ENCODE peak calls at places on chromosome 18, in five cellular contexts. D is GM12878, Y is K562, H is HepG2, O is H1. J is an unnamed sample.
A peak's percentile ranks its signal among the peaks of the same experiment; 100 is the strongest.

GRCh38 chr18:55115606-55116005 is 156.3 kb upstream of the CCDC68 start:
- DNase-seq in D (no peak), Y (no peak), H (no peak), O (no peak), J (no peak)

GRCh38 chr18:22348521-22349316 is 69.0 kb downstream of the CTAGE1 start:
- DNase-seq in D (no peak), Y (no peak), H (no peak), O (peak; percentile 33), J (no peak)

GRCh38 chr18:74748809-74749208 is 151.1 kb downstream of the ZNF407 start:
- DNase-seq in D (no peak), Y (no peak), H (no peak), O (no peak), J (no peak)

GRCh38 chr18:32405588-32405987 is 65.1 kb downstream of the GAREM1 start:
- DNase-seq in D (no peak), Y (no peak), H (no peak), O (no peak), J (no peak)

GRCh38 chr18:66523219-66523991 is 80.5 kb downstream of the CDH19 start:
- DNase-seq in D (no peak), Y (no peak), H (peak; percentile 33), O (no peak), J (no peak)

GRCh38 chr18:70197042-70197441 is 8.4 kb downstream of the RTTN start:
- DNase-seq in D (no peak), Y (no peak), H (no peak), O (no peak), J (no peak)

GRCh38 chr18:51133580-51134160 is 63.8 kb downstream of the MEX3C start:
- DNase-seq in D (no peak), Y (no peak), H (peak; percentile 41), O (no peak), J (no peak)

GRCh38 chr18:23627325-23627724 is 35.4 kb downstream of the ANKRD29 start:
- DNase-seq in D (no peak), Y (no peak), H (peak; percentile 37), O (no peak), J (no peak)

GRCh38 chr18:75183524-75183923 is 25.4 kb downstream of the PTGR3 start:
- DNase-seq in D (no peak), Y (no peak), H (no peak), O (no peak), J (no peak)

GRCh38 chr18:67410671-67411070 is 105.8 kb downstream of the DSEL start:
- DNase-seq in D (no peak), Y (no peak), H (no peak), O (no peak), J (no peak)

GRCh38 chr18:21703241-21703820 is 1.2 kb downstream of the ABHD3 start:
- DNase-seq in D (peak; percentile 17), Y (peak; percentile 21), H (no peak), O (no peak), J (peak; percentile 34)

GRCh38 chr18:55477537-55478300 is 110.3 kb downstream of the TCF4 start:
- DNase-seq in D (peak; percentile 4), Y (no peak), H (no peak), O (no peak), J (no peak)

GRCh38 chr18:72863754-72864153 is 4.0 kb downstream of the NETO1 start:
- DNase-seq in D (no peak), Y (no peak), H (no peak), O (no peak), J (no peak)

GRCh38 chr18:3451989-3452749 is 2.2 kb downstream of the TGIF1 start:
- DNase-seq in D (no peak), Y (peak; percentile 55), H (no peak), O (no peak), J (peak; percentile 64)

GRCh38 chr18:53947092-53947640 is 277.3 kb downstream of the MBD2 start:
- DNase-seq in D (no peak), Y (no peak), H (peak; percentile 2), O (no peak), J (no peak)

GRCh38 chr18:36086186-36086585 is 18.8 kb upstream of the RPRD1A start:
- DNase-seq in D (no peak), Y (no peak), H (no peak), O (no peak), J (no peak)

GRCh38 chr18:63844254-63844653 is 43.3 kb upstream of the SERPINB2 start:
- DNase-seq in D (no peak), Y (no peak), H (no peak), O (no peak), J (no peak)

GRCh38 chr18:63843008-63843407 is 44.5 kb upstream of the SERPINB2 start:
- DNase-seq in D (no peak), Y (no peak), H (no peak), O (no peak), J (no peak)

GRCh38 chr18:63850010-63850409 is 37.5 kb upstream of the SERPINB2 start:
- DNase-seq in D (no peak), Y (no peak), H (peak; percentile 41), O (peak; percentile 9), J (peak; percentile 10)

GRCh38 chr18:63850636-63851035 is 36.9 kb upstream of the SERPINB2 start:
- DNase-seq in D (no peak), Y (no peak), H (no peak), O (no peak), J (no peak)

GRCh38 chr18:63848159-63848558 is 39.3 kb upstream of the SERPINB2 start:
- DNase-seq in D (no peak), Y (peak; percentile 6), H (peak; percentile 39), O (no peak), J (peak; percentile 22)
- TF ChIP-seq CHD2 in D (no peak), Y (no peak), H (no peak), O (no peak), J (no peak)

GRCh38 chr18:10015941-10016819 is 102.4 kb downstream of the VAPA start:
- DNase-seq in D (no peak), Y (no peak), H (no peak), O (no peak), J (peak; percentile 34)

GRCh38 chr18:10012526-10012925 is 98.7 kb downstream of the VAPA start:
- DNase-seq in D (no peak), Y (no peak), H (no peak), O (no peak), J (no peak)

GRCh38 chr18:10017048-10017447 is 103.2 kb downstream of the VAPA start:
- DNase-seq in D (no peak), Y (no peak), H (no peak), O (no peak), J (no peak)

GRCh38 chr18:10015288-10015701 is 101.5 kb downstream of the VAPA start:
- DNase-seq in D (no peak), Y (no peak), H (no peak), O (no peak), J (no peak)

DNA sequence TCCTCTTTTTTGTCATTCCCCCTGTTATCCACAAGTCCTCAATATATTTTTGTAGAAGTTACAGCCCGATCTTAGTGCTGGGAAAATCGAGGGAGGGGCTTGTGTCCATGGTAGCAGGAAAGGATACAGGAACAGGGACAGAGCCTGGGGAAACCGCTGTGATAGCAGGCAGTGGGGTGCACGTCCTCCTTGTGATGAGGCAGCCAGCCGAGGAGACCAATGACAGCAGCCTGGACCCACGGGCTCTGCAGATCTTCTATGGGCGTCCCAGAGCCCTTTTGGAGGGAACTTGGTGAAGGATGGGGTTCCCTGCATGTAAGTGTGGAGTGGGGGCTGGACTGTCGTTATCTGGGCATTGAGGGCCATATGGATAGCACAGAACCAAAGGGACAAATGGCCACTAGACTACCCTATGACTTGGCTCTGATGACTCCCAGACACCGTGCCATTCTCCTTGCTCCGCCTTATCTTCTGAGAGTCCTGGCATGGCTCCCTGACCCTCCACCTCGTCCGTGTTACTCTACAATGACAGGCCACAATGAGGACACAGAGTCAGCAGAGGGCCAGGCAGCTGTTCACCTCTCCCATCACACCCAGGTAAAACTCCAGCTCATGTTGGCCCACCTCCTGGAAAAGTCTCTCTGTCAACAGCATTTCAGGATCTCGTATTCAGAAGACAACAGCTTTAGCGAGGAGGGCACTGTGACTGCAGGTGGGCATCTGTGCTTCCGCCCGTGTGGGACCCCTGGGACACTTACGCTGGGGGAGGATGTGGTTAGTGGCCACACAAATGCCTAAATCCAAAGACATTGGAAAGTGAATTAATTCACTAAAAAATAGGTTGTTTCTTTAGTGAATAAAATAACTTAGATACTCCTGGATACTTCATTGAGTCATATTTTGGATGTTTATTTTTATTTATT is 100.1 kb downstream of the VAPA start:
- DNase-seq in D (no peak), Y (no peak), H (no peak), O (no peak), J (no peak)
- H3K9ac ChIP-seq in D (no peak overlapping the region), Y (no peak overlapping the region), H (no peak overlapping the region), O (no peak overlapping the region), J (no peak overlapping the region)

GRCh38 chr18:28826062-28826565 is 649.2 kb upstream of the CDH2 start:
- DNase-seq in D (no peak), Y (no peak), H (no peak), O (no peak), J (no peak)

GRCh38 chr18:28837100-28837499 is 660.2 kb upstream of the CDH2 start:
- DNase-seq in D (no peak), Y (no peak), H (no peak), O (no peak), J (no peak)

GRCh38 chr18:28834889-28835288 is 658.0 kb upstream of the CDH2 start:
- DNase-seq in D (no peak), Y (no peak), H (no peak), O (no peak), J (no peak)

GRCh38 chr18:28831908-28832307 is 655.0 kb upstream of the CDH2 start:
- DNase-seq in D (no peak), Y (no peak), H (no peak), O (no peak), J (no peak)

DNA sequence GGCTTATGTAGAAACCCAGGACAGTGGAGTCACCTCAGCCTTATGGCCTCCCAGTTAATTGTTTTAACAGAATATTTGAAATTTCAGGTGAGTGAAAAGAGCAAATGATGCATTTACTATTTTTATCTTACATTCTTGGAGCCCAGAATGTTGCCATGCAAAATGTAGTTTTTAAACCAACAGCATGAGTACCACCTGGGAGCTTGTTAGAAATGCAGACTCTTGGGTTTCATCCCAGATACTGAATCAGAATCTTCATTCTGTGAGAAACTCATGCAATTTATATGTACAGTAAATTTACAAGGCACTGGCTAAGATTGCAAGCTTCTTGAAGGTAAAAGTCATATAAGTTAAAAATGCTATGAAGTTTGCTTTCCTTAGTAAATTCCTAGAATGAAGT is 654.5 kb upstream of the CDH2 start:
- DNase-seq in D (no peak), Y (no peak), H (no peak), O (no peak), J (no peak)
- H3K4me3 ChIP-seq in D (no peak overlapping the region), Y (no peak overlapping the region), H (no peak overlapping the region), O (no peak overlapping the region), J (no peak overlapping the region)

DNA sequence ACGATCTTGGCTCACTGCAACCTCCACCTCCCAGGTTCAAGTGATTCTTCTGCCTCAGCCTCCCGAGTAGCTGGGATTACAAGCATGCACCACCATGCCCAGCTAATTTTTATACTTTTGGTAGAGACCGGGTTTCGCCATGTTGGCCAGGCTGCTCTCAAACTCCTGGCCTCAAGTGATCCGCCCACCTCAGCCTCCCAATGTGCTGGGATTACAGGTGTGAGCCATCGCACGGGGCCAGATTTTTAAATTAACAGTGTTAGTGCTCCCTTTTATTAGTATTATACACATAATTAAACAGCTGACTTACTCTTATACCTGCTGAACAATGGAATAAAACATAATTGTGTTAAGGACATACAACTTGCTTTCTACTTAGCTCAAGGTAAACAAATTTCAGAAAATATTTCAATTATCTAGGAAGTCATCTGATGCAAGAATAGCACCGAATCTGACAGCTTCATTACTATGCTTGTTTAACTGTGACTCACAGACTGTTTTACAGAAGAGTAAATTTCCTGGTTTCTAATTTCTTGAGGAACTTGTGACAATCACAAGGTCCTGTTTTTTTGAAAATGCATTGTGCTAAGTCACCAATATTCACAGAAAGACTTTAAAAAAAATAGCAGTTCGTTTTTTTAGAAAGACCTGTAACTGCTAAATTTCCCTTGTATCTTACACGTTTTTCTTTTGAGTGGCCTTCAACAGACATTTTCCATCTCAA is 51.2 kb downstream of the SPIRE1 start:
- DNase-seq in D (no peak), Y (no peak), H (peak; percentile 38), O (no peak), J (no peak)
- TF ChIP-seq CHD2 in D (no peak), Y (no peak), H (no peak), O (no peak), J (no peak)